ENCODE peak calls at places on chromosomes 4 and X, in eight cellular contexts. One of them, this sample, is unnamed.

GRCh38 chrX:45584717-45585116 is 384.0 kb upstream of the DIPK2B start:
- DNase-seq in AG09319: no peak
- DNase-seq in GM12865: no peak
- DNase-seq in suprapubic skin: no peak
- DNase-seq in body of pancreas: no peak
- DNase-seq in ovary: no peak
- DNase-seq in GM23338: no peak
- DNase-seq in OCI-LY7: no peak
- DNase-seq in this sample: no peak

GRCh38 chr4:108466936-108467902 is 153.2 kb upstream of the RPL34 start:
- DNase-seq in AG09319: peak
- DNase-seq in GM12865: peak
- DNase-seq in suprapubic skin: no peak
- DNase-seq in body of pancreas: no peak
- DNase-seq in ovary: no peak
- DNase-seq in GM23338: no peak
- DNase-seq in OCI-LY7: no peak
- DNase-seq in this sample: no peak

GRCh38 chr4:150009533-150009932 is 68.7 kb upstream of the DCLK2 start:
- DNase-seq in AG09319: no peak
- DNase-seq in GM12865: no peak
- DNase-seq in suprapubic skin: no peak
- DNase-seq in body of pancreas: no peak
- DNase-seq in ovary: no peak
- DNase-seq in GM23338: no peak
- DNase-seq in OCI-LY7: no peak
- DNase-seq in this sample: no peak

GRCh38 chr4:145299380-145300076 is 119.1 kb upstream of the OTUD4 start:
- DNase-seq in AG09319: no peak
- DNase-seq in GM12865: peak
- DNase-seq in suprapubic skin: no peak
- DNase-seq in body of pancreas: no peak
- DNase-seq in ovary: no peak
- DNase-seq in GM23338: no peak
- DNase-seq in OCI-LY7: peak
- DNase-seq in this sample: no peak

GRCh38 chr4:140426610-140427103 is 791 bp downstream of the CLGN start:
- DNase-seq in AG09319: no peak
- DNase-seq in GM12865: no peak
- DNase-seq in suprapubic skin: no peak
- DNase-seq in body of pancreas: no peak
- DNase-seq in ovary: no peak
- DNase-seq in GM23338: peak
- DNase-seq in OCI-LY7: peak
- DNase-seq in this sample: no peak

GRCh38 chr4:101835121-101835904 is 44.8 kb downstream of the BANK1 start:
- DNase-seq in AG09319: no peak
- DNase-seq in GM12865: no peak
- DNase-seq in suprapubic skin: no peak
- DNase-seq in body of pancreas: peak
- DNase-seq in ovary: no peak
- DNase-seq in GM23338: no peak
- DNase-seq in OCI-LY7: no peak
- DNase-seq in this sample: no peak

GRCh38 chr4:98728433-98728832 is 70.0 kb upstream of the TSPAN5 start:
- DNase-seq in AG09319: no peak
- DNase-seq in GM12865: no peak
- DNase-seq in suprapubic skin: no peak
- DNase-seq in body of pancreas: no peak
- DNase-seq in ovary: no peak
- DNase-seq in GM23338: no peak
- DNase-seq in OCI-LY7: no peak
- DNase-seq in this sample: no peak

GRCh38 chr4:107740381-107740780 is 20.3 kb upstream of the PAPSS1 start:
- DNase-seq in AG09319: no peak
- DNase-seq in GM12865: peak
- DNase-seq in suprapubic skin: no peak
- DNase-seq in body of pancreas: no peak
- DNase-seq in ovary: no peak
- DNase-seq in GM23338: peak
- DNase-seq in OCI-LY7: peak
- DNase-seq in this sample: no peak

GRCh38 chr4:82739292-82740190 is 59.1 kb downstream of the SCD5 start:
- DNase-seq in AG09319: no peak
- DNase-seq in GM12865: peak
- DNase-seq in suprapubic skin: no peak
- DNase-seq in body of pancreas: peak
- DNase-seq in ovary: no peak
- DNase-seq in GM23338: peak
- DNase-seq in OCI-LY7: peak
- DNase-seq in this sample: peak

GRCh38 chr4:69056921-69057562 is 39.2 kb upstream of the UGT2B7 start:
- DNase-seq in AG09319: no peak
- DNase-seq in GM12865: peak
- DNase-seq in suprapubic skin: no peak
- DNase-seq in body of pancreas: no peak
- DNase-seq in ovary: no peak
- DNase-seq in GM23338: no peak
- DNase-seq in OCI-LY7: no peak
- DNase-seq in this sample: no peak

GRCh38 chr4:78293348-78293747 is 236.2 kb downstream of the FRAS1 start:
- DNase-seq in AG09319: no peak
- DNase-seq in GM12865: no peak
- DNase-seq in suprapubic skin: no peak
- DNase-seq in body of pancreas: no peak
- DNase-seq in ovary: no peak
- DNase-seq in GM23338: no peak
- DNase-seq in OCI-LY7: no peak
- DNase-seq in this sample: no peak

GRCh38 chr4:138175337-138175794 is 66.8 kb downstream of the SLC7A11 start:
- DNase-seq in AG09319: peak
- DNase-seq in GM12865: no peak
- DNase-seq in suprapubic skin: no peak
- DNase-seq in body of pancreas: peak
- DNase-seq in ovary: no peak
- DNase-seq in GM23338: no peak
- DNase-seq in OCI-LY7: no peak
- DNase-seq in this sample: no peak

GRCh38 chr4:51840791-51841190 is 2.2 kb upstream of the DCUN1D4 start:
- DNase-seq in AG09319: no peak
- DNase-seq in GM12865: no peak
- DNase-seq in suprapubic skin: no peak
- DNase-seq in body of pancreas: no peak
- DNase-seq in ovary: no peak
- DNase-seq in GM23338: no peak
- DNase-seq in OCI-LY7: no peak
- DNase-seq in this sample: no peak

GRCh38 chr4:52880994-52881393 is 18.9 kb downstream of the RASL11B start:
- DNase-seq in AG09319: no peak
- DNase-seq in GM12865: no peak
- DNase-seq in suprapubic skin: no peak
- DNase-seq in body of pancreas: no peak
- DNase-seq in ovary: no peak
- DNase-seq in GM23338: no peak
- DNase-seq in OCI-LY7: no peak
- DNase-seq in this sample: no peak

GRCh38 chr4:3436048-3436797 is 5.5 kb upstream of the HGFAC start:
- DNase-seq in AG09319: no peak
- DNase-seq in GM12865: no peak
- DNase-seq in suprapubic skin: no peak
- DNase-seq in body of pancreas: no peak
- DNase-seq in ovary: peak
- DNase-seq in GM23338: no peak
- DNase-seq in OCI-LY7: no peak
- DNase-seq in this sample: no peak

GRCh38 chr4:113094802-113095201 is 45.3 kb downstream of the ANK2 start:
- DNase-seq in AG09319: no peak
- DNase-seq in GM12865: peak
- DNase-seq in suprapubic skin: no peak
- DNase-seq in body of pancreas: no peak
- DNase-seq in ovary: no peak
- DNase-seq in GM23338: peak
- DNase-seq in OCI-LY7: peak
- DNase-seq in this sample: no peak

GRCh38 chrX:16946971-16947562 is 609 bp downstream of the REPS2 start:
- DNase-seq in AG09319: no peak
- DNase-seq in GM12865: no peak
- DNase-seq in suprapubic skin: no peak
- DNase-seq in body of pancreas: peak
- DNase-seq in ovary: peak
- DNase-seq in GM23338: no peak
- DNase-seq in OCI-LY7: peak
- DNase-seq in this sample: no peak

GRCh38 chr4:97142893-97143292 is 1000.4 kb downstream of the STPG2 start:
- DNase-seq in AG09319: no peak
- DNase-seq in GM12865: no peak
- DNase-seq in suprapubic skin: no peak
- DNase-seq in body of pancreas: no peak
- DNase-seq in ovary: no peak
- DNase-seq in GM23338: no peak
- DNase-seq in OCI-LY7: no peak
- DNase-seq in this sample: no peak

GRCh38 chr4:156294577-156294976 is 340.9 kb upstream of the CTSO start:
- DNase-seq in AG09319: no peak
- DNase-seq in GM12865: peak
- DNase-seq in suprapubic skin: no peak
- DNase-seq in body of pancreas: no peak
- DNase-seq in ovary: no peak
- DNase-seq in GM23338: peak
- DNase-seq in OCI-LY7: no peak
- DNase-seq in this sample: no peak

GRCh38 chr4:101191302-101192098 is 155.8 kb downstream of the PPP3CA start:
- DNase-seq in AG09319: peak
- DNase-seq in GM12865: no peak
- DNase-seq in suprapubic skin: no peak
- DNase-seq in body of pancreas: peak
- DNase-seq in ovary: peak
- DNase-seq in GM23338: peak
- DNase-seq in OCI-LY7: no peak
- DNase-seq in this sample: no peak

GRCh38 chr4:43778187-43778915 is 670.3 kb downstream of the KCTD8 start:
- DNase-seq in AG09319: no peak
- DNase-seq in GM12865: peak
- DNase-seq in suprapubic skin: no peak
- DNase-seq in body of pancreas: no peak
- DNase-seq in ovary: no peak
- DNase-seq in GM23338: no peak
- DNase-seq in OCI-LY7: no peak
- DNase-seq in this sample: no peak

GRCh38 chr4:186149872-186150271 is 41.5 kb upstream of the CYP4V2 start:
- DNase-seq in AG09319: no peak
- DNase-seq in GM12865: peak
- DNase-seq in suprapubic skin: no peak
- DNase-seq in body of pancreas: peak
- DNase-seq in ovary: peak
- DNase-seq in GM23338: peak
- DNase-seq in OCI-LY7: peak
- DNase-seq in this sample: peak
- TF ChIP-seq CTCF in AG09319: peak
- TF ChIP-seq CTCF in GM12865: peak
- TF ChIP-seq CTCF in suprapubic skin: no peak
- TF ChIP-seq CTCF in body of pancreas: no peak
- TF ChIP-seq CTCF in ovary: no peak
- TF ChIP-seq CTCF in GM23338: peak
- TF ChIP-seq CTCF in OCI-LY7: peak
- TF ChIP-seq CTCF in this sample: peak

DNA sequence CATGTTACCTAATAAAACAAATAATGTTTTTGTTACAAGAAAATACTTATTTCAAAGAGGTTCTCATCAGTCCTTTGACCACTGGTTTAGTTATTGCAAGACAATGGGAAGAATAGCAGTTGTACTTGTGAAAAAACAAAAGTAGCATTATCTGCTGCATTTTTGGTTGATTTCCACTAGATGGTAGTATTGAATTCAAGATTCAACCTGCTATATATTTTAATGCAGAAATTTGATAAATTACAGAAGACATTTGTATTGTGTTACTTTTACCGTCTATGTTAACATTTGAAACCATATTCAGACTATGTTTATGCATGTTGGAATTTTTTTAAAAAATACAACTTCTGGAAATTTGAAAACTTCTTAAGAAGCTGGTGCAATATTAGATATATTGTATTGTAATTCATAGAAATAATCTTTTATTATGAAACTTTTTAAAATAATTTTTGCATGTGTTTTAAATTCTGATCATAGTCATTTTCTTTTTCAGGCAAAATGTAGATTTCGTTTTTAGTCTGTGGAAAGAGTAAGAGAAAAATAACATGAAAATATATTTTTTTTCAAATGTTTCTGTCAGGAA is 56.4 kb downstream of the SPCS3 start:
- DNase-seq in AG09319: no peak
- DNase-seq in GM12865: peak
- DNase-seq in suprapubic skin: no peak
- DNase-seq in body of pancreas: no peak
- DNase-seq in ovary: no peak
- DNase-seq in GM23338: peak
- DNase-seq in OCI-LY7: peak
- DNase-seq in this sample: no peak
- TF ChIP-seq CTCF in AG09319: peak
- TF ChIP-seq CTCF in GM12865: peak
- TF ChIP-seq CTCF in suprapubic skin: no peak
- TF ChIP-seq CTCF in body of pancreas: no peak
- TF ChIP-seq CTCF in ovary: no peak
- TF ChIP-seq CTCF in GM23338: peak
- TF ChIP-seq CTCF in OCI-LY7: peak
- TF ChIP-seq CTCF in this sample: peak

DNA sequence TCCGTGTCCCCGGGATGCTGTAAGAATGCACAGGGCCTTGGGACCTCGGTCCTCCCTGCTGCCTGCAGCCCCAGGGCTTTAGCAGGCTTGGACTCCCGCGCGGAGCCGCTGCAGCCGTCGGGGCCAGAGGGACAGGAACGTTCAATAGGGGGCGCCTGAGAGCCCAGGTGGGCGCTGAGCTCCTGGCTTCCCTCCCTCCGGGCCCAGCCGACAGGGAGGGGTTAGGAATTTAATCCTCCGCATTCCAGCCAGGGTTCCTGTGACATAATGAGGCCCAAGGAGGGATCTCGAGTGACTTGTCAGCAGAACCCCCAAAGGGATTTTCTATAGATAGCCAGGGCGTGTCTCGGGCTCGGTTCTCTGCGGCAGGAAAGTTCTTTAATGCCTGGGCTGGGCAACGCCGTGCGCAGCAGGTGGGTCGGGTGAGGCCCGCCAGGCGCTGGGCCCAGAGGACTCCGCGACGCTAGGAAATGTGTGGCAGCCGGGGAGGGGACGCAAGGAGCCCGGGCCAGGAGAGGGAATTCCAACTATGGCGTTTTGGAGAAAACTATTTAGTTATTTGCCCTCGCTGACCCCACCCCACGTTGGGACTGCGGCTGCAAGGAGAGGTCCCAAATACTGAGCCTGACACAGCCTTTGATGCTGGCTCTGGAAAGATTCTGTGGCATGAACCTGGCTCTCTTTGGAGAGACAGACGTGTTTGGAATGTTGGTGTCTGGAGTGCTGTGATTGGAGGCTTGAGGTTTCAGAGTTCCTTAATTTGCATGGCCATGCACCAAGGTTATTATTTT is 285.2 kb upstream of the GATB start:
- DNase-seq in AG09319: no peak
- DNase-seq in GM12865: no peak
- DNase-seq in suprapubic skin: no peak
- DNase-seq in body of pancreas: peak
- DNase-seq in ovary: peak
- DNase-seq in GM23338: peak
- DNase-seq in OCI-LY7: no peak
- DNase-seq in this sample: no peak
- TF ChIP-seq CTCF in AG09319: peak
- TF ChIP-seq CTCF in GM12865: peak
- TF ChIP-seq CTCF in suprapubic skin: no peak
- TF ChIP-seq CTCF in body of pancreas: no peak
- TF ChIP-seq CTCF in ovary: no peak
- TF ChIP-seq CTCF in GM23338: peak
- TF ChIP-seq CTCF in OCI-LY7: peak
- TF ChIP-seq CTCF in this sample: peak

GRCh38 chr4:73257995-73258667 is 467 bp downstream of the ANKRD17 start:
- DNase-seq in AG09319: no peak
- DNase-seq in GM12865: peak
- DNase-seq in suprapubic skin: no peak
- DNase-seq in body of pancreas: peak
- DNase-seq in ovary: peak
- DNase-seq in GM23338: peak
- DNase-seq in OCI-LY7: peak
- DNase-seq in this sample: no peak
- TF ChIP-seq CTCF in AG09319: peak
- TF ChIP-seq CTCF in GM12865: peak
- TF ChIP-seq CTCF in suprapubic skin: no peak
- TF ChIP-seq CTCF in body of pancreas: no peak
- TF ChIP-seq CTCF in ovary: no peak
- TF ChIP-seq CTCF in GM23338: no peak
- TF ChIP-seq CTCF in OCI-LY7: peak
- TF ChIP-seq CTCF in this sample: peak